ENCODE peak calls at places on chromosome 21, in four cellular contexts. One of them, this sample, is unnamed.

GRCh38 chr21:43294194-43294902 is 125.5 kb downstream of the CRYAA start:
- DNase-seq in non-pigmented ciliary epithelial cell: no peak
- DNase-seq in pons: no peak
- DNase-seq in H7: no peak
- DNase-seq in this sample: no peak

GRCh38 chr21:18478513-18478912 is 74.9 kb upstream of the TMPRSS15 start:
- DNase-seq in non-pigmented ciliary epithelial cell: no peak
- DNase-seq in pons: no peak
- DNase-seq in H7: no peak
- DNase-seq in this sample: no peak

GRCh38 chr21:42332557-42332956 is 17.3 kb upstream of the TFF3 start:
- DNase-seq in non-pigmented ciliary epithelial cell: no peak
- DNase-seq in pons: no peak
- DNase-seq in H7: no peak
- DNase-seq in this sample: no peak

GRCh38 chr21:19523731-19524130 is 1120.1 kb upstream of the TMPRSS15 start:
- DNase-seq in non-pigmented ciliary epithelial cell: no peak
- DNase-seq in pons: no peak
- DNase-seq in H7: no peak
- DNase-seq in this sample: no peak

GRCh38 chr21:41763398-41763931 is 3.4 kb downstream of the RIPK4 start:
- DNase-seq in non-pigmented ciliary epithelial cell: no peak
- DNase-seq in pons: no peak
- DNase-seq in H7: peak; percentile 81
- DNase-seq in this sample: peak; percentile 95

GRCh38 chr21:31335957-31336738 is 7.9 kb downstream of the TIAM1 start:
- DNase-seq in non-pigmented ciliary epithelial cell: peak; percentile 80
- DNase-seq in pons: peak; percentile 60
- DNase-seq in H7: no peak
- DNase-seq in this sample: peak; percentile 70

GRCh38 chr21:37636152-37636860 is 269.7 kb downstream of the DYRK1A start:
- DNase-seq in non-pigmented ciliary epithelial cell: peak; percentile 42
- DNase-seq in pons: no peak
- DNase-seq in H7: no peak
- DNase-seq in this sample: no peak

GRCh38 chr21:44527156-44527982 is 12.6 kb downstream of the KRTAP10-1 start:
- DNase-seq in non-pigmented ciliary epithelial cell: no peak
- DNase-seq in pons: no peak
- DNase-seq in H7: no peak
- DNase-seq in this sample: peak; percentile 42

GRCh38 chr21:42019101-42019605 is 9.0 kb upstream of the ZBTB21 start:
- DNase-seq in non-pigmented ciliary epithelial cell: no peak
- DNase-seq in pons: no peak
- DNase-seq in H7: peak; percentile 17
- DNase-seq in this sample: no peak

GRCh38 chr21:26939532-26940181 is 27.2 kb downstream of the ADAMTS5 start:
- DNase-seq in non-pigmented ciliary epithelial cell: no peak
- DNase-seq in pons: no peak
- DNase-seq in H7: no peak
- DNase-seq in this sample: no peak

GRCh38 chr21:36567216-36567917 is 87.4 kb upstream of the CLDN14 start:
- DNase-seq in non-pigmented ciliary epithelial cell: no peak
- DNase-seq in pons: no peak
- DNase-seq in H7: no peak
- DNase-seq in this sample: no peak

GRCh38 chr21:34707876-34708325 is 39.1 kb downstream of the CLIC6 start:
- DNase-seq in non-pigmented ciliary epithelial cell: no peak
- DNase-seq in pons: no peak
- DNase-seq in H7: no peak
- DNase-seq in this sample: no peak

GRCh38 chr21:45285266-45285931 is 2.3 kb downstream of the POFUT2 start:
- DNase-seq in non-pigmented ciliary epithelial cell: no peak
- DNase-seq in pons: no peak
- DNase-seq in H7: no peak
- DNase-seq in this sample: no peak

GRCh38 chr21:36010801-36011200 is 49.5 kb downstream of the SETD4 start:
- DNase-seq in non-pigmented ciliary epithelial cell: no peak
- DNase-seq in pons: no peak
- DNase-seq in H7: no peak
- DNase-seq in this sample: no peak

GRCh38 chr21:25984538-25984937 is 186.0 kb downstream of the APP start:
- DNase-seq in non-pigmented ciliary epithelial cell: no peak
- DNase-seq in pons: no peak
- DNase-seq in H7: no peak
- DNase-seq in this sample: no peak

GRCh38 chr21:45669382-45669781 is 25.9 kb downstream of the PCBP3 start:
- DNase-seq in non-pigmented ciliary epithelial cell: no peak
- DNase-seq in pons: no peak
- DNase-seq in H7: no peak
- DNase-seq in this sample: no peak

GRCh38 chr21:16084776-16085364 is 355.1 kb downstream of the USP25 start:
- DNase-seq in non-pigmented ciliary epithelial cell: no peak
- DNase-seq in pons: peak; percentile 94
- DNase-seq in H7: no peak
- DNase-seq in this sample: no peak

GRCh38 chr21:42571391-42572150 is 57.9 kb downstream of the SLC37A1 start:
- DNase-seq in non-pigmented ciliary epithelial cell: no peak
- DNase-seq in pons: no peak
- DNase-seq in H7: no peak
- DNase-seq in this sample: peak; percentile 38

GRCh38 chr21:38228115-38228514 is 28.7 kb upstream of the KCNJ15 start:
- DNase-seq in non-pigmented ciliary epithelial cell: no peak
- DNase-seq in pons: no peak
- DNase-seq in H7: peak; percentile 38
- DNase-seq in this sample: no peak

GRCh38 chr21:38227401-38227800 is 29.4 kb upstream of the KCNJ15 start:
- DNase-seq in non-pigmented ciliary epithelial cell: no peak
- DNase-seq in pons: no peak
- DNase-seq in H7: no peak
- DNase-seq in this sample: no peak

GRCh38 chr21:34640858-34641257 is 25.9 kb upstream of the RCAN1 start:
- DNase-seq in non-pigmented ciliary epithelial cell: peak; percentile 63
- DNase-seq in pons: no peak
- DNase-seq in H7: no peak
- DNase-seq in this sample: no peak

GRCh38 chr21:37220433-37220980 is 46.6 kb downstream of the VPS26C start:
- DNase-seq in non-pigmented ciliary epithelial cell: no peak
- DNase-seq in pons: peak; percentile 36
- DNase-seq in H7: peak; percentile 74
- DNase-seq in this sample: no peak

GRCh38 chr21:39348355-39349210 is at the start of gene HMGN1:
- DNase-seq in non-pigmented ciliary epithelial cell: no peak
- DNase-seq in pons: peak; percentile 78
- DNase-seq in H7: peak; percentile 92
- DNase-seq in this sample: peak; percentile 84

GRCh38 chr21:35506352-35506751 is 457.2 kb upstream of the RUNX1 start:
- DNase-seq in non-pigmented ciliary epithelial cell: no peak
- DNase-seq in pons: no peak
- DNase-seq in H7: peak; percentile 46
- DNase-seq in this sample: no peak

GRCh38 chr21:37075214-37075770 is 2.2 kb downstream of the TTC3 start:
- DNase-seq in non-pigmented ciliary epithelial cell: no peak
- DNase-seq in pons: no peak
- DNase-seq in H7: no peak
- DNase-seq in this sample: no peak

GRCh38 chr21:45365608-45366241 is 39.2 kb upstream of the COL18A1 start:
- DNase-seq in non-pigmented ciliary epithelial cell: peak; percentile 43
- DNase-seq in pons: no peak
- DNase-seq in H7: peak; percentile 88
- DNase-seq in this sample: peak; percentile 90

GRCh38 chr21:38460171-38460742 is 38.0 kb downstream of the ERG start:
- DNase-seq in non-pigmented ciliary epithelial cell: no peak
- DNase-seq in pons: no peak
- DNase-seq in H7: no peak
- DNase-seq in this sample: no peak

GRCh38 chr21:45543710-45544448 is 1.6 kb upstream of the SLC19A1 start:
- DNase-seq in non-pigmented ciliary epithelial cell: no peak
- DNase-seq in pons: no peak
- DNase-seq in H7: peak; percentile 79
- DNase-seq in this sample: peak; percentile 57

GRCh38 chr21:39313042-39313456 is 383 bp downstream of the BRWD1 start:
- DNase-seq in non-pigmented ciliary epithelial cell: no peak
- DNase-seq in pons: no peak
- DNase-seq in H7: peak; percentile 77
- DNase-seq in this sample: no peak

GRCh38 chr21:42337830-42338729 is 12.7 kb downstream of the TFF2 start:
- DNase-seq in non-pigmented ciliary epithelial cell: no peak
- DNase-seq in pons: peak; percentile 75
- DNase-seq in H7: peak; percentile 81
- DNase-seq in this sample: peak; percentile 79

GRCh38 chr21:37449302-37449937 is 82.8 kb downstream of the DYRK1A start:
- DNase-seq in non-pigmented ciliary epithelial cell: no peak
- DNase-seq in pons: no peak
- DNase-seq in H7: no peak
- DNase-seq in this sample: no peak